ENCODE peak calls at places on chromosomes 7 and 10, in four cellular contexts. One of them, this sample, is unnamed.

GRCh38 chr10:69869291-69869841 is 67.7 kb downstream of the COL13A1 start:
- DNase-seq in tibial nerve: no peak
- DNase-seq in HCT116: peak
- DNase-seq in adrenal gland: no peak
- DNase-seq in this sample: peak

GRCh38 chr10:31604141-31604540 is 285.1 kb downstream of the ZEB1 start:
- DNase-seq in tibial nerve: no peak
- DNase-seq in adrenal gland: peak
- DNase-seq in HCT116: no peak
- DNase-seq in this sample: no peak

GRCh38 chr10:35906155-35906554 is 264.1 kb upstream of the FZD8 start:
- DNase-seq in tibial nerve: no peak
- DNase-seq in HCT116: no peak
- DNase-seq in adrenal gland: no peak
- DNase-seq in this sample: no peak

GRCh38 chr10:46995234-46995633 is 84.0 kb downstream of the PTPN20 start:
- DNase-seq in HCT116: no peak
- DNase-seq in tibial nerve: no peak
- DNase-seq in adrenal gland: no peak
- DNase-seq in this sample: no peak

GRCh38 chr10:110446954-110447608 is 50.6 kb upstream of the DUSP5 start:
- DNase-seq in HCT116: no peak
- DNase-seq in adrenal gland: no peak
- DNase-seq in tibial nerve: no peak
- DNase-seq in this sample: no peak

GRCh38 chr7:87452279-87452678 is 23.2 kb downstream of the ABCB4 start:
- DNase-seq in HCT116: no peak
- DNase-seq in adrenal gland: no peak
- DNase-seq in tibial nerve: no peak
- DNase-seq in this sample: no peak

GRCh38 chr10:12795723-12796122 is 205.8 kb downstream of the CCDC3 start:
- DNase-seq in HCT116: no peak
- DNase-seq in adrenal gland: no peak
- DNase-seq in tibial nerve: no peak
- DNase-seq in this sample: no peak

GRCh38 chr7:92916751-92917369 is 80.5 kb upstream of the CDK6 start:
- DNase-seq in adrenal gland: no peak
- DNase-seq in tibial nerve: no peak
- DNase-seq in HCT116: peak
- DNase-seq in this sample: no peak

GRCh38 chr7:142516038-142516501 is 233.2 kb upstream of the PRSS1 start:
- DNase-seq in adrenal gland: no peak
- DNase-seq in HCT116: peak
- DNase-seq in tibial nerve: no peak
- DNase-seq in this sample: no peak

GRCh38 chr10:23157691-23158369 is 34.3 kb upstream of the PTF1A start:
- DNase-seq in adrenal gland: no peak
- DNase-seq in tibial nerve: no peak
- DNase-seq in HCT116: peak
- DNase-seq in this sample: no peak

GRCh38 chr10:33008499-33009243 is 50.6 kb upstream of the ITGB1 start:
- DNase-seq in adrenal gland: peak
- DNase-seq in HCT116: peak
- DNase-seq in tibial nerve: peak
- DNase-seq in this sample: peak

GRCh38 chr7:155437836-155438235 is 20.1 kb upstream of the EN2 start:
- DNase-seq in tibial nerve: no peak
- DNase-seq in HCT116: no peak
- DNase-seq in adrenal gland: no peak
- DNase-seq in this sample: no peak

GRCh38 chr7:2659556-2660358 is 28.0 kb downstream of the TTYH3 start:
- DNase-seq in adrenal gland: no peak
- DNase-seq in HCT116: no peak
- DNase-seq in tibial nerve: no peak
- DNase-seq in this sample: no peak

GRCh38 chr7:141198191-141198958 is 124.5 kb downstream of the TMEM178B start:
- DNase-seq in adrenal gland: no peak
- DNase-seq in tibial nerve: no peak
- DNase-seq in HCT116: no peak
- DNase-seq in this sample: no peak

DNA sequence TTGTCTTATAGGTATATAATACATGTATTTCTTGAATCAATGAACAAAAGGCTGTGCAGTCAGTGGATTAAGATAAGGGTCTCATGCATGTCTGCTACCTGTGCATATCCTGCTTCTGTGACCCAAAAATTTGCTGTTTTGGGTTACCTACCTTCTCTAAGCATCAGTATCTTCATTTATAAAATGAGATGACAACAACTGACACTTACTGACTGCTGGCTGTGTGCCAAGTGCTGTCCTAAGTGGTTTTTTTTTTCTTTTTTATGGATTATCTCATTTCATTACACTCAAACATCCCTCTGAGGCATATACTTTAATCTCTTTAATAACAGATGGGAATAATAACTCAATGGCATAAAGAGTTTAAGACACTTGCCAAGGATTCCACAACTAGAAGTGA is 2.1 kb downstream of the PDK4 start:
- DNase-seq in adrenal gland: no peak
- DNase-seq in tibial nerve: no peak
- DNase-seq in HCT116: no peak
- DNase-seq in this sample: no peak
- TF ChIP-seq POLR2A in adrenal gland: peak
- TF ChIP-seq POLR2A in tibial nerve: no peak
- TF ChIP-seq POLR2A in HCT116: no peak
- TF ChIP-seq POLR2A in this sample: no peak

DNA sequence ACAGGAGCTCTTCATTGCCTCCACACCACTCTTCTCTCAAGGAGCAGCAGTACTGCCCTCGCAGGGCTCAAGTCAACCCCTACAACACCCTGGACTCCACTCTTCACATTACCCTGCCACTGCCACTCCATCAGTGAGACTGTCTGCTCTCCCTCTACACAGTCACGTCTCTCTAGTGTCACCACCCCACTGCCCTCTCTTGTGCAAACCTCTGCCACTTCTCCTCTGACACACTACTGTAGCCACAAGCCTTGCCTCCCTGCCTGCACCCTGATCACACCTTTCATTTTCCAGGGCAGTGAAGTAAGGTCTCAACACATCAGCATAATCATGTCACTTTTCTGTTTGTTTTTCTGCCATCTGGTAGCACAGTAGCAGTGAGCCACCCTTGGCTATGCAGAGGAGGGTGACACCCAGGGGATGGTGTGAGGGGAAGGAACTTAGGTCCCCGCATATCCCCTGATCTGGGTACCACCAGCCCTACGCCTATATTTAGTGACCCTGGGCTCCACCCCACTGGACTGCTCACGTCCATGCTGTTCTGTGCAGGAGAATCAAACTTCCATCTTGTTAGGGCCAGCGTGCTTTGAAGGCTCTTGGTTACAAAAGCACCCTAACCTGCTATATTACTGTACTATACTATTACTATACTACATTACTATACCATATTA is 1.6 kb downstream of the C10orf143 start:
- DNase-seq in tibial nerve: no peak
- DNase-seq in adrenal gland: no peak
- DNase-seq in HCT116: no peak
- DNase-seq in this sample: no peak
- H3K4me3 ChIP-seq in tibial nerve: peak
- H3K4me3 ChIP-seq in adrenal gland: no peak
- H3K4me3 ChIP-seq in HCT116: peak
- H3K4me3 ChIP-seq in this sample: peak

GRCh38 chr10:132538790-132539421 is 1.3 kb downstream of the INPP5A start:
- DNase-seq in adrenal gland: no peak
- DNase-seq in HCT116: no peak
- DNase-seq in tibial nerve: no peak
- DNase-seq in this sample: no peak

GRCh38 chr10:132538031-132538789 is 623 bp downstream of the INPP5A start:
- DNase-seq in tibial nerve: no peak
- DNase-seq in adrenal gland: peak
- DNase-seq in HCT116: no peak
- DNase-seq in this sample: peak

GRCh38 chr10:132536241-132536963 is 1.2 kb upstream of the INPP5A start:
- DNase-seq in adrenal gland: peak
- DNase-seq in HCT116: no peak
- DNase-seq in tibial nerve: peak
- DNase-seq in this sample: peak

GRCh38 chr10:132536964-132537712 is 449 bp upstream of the INPP5A start:
- DNase-seq in HCT116: peak
- DNase-seq in adrenal gland: peak
- DNase-seq in tibial nerve: peak
- DNase-seq in this sample: peak

GRCh38 chr10:132537713-132538020 is at the start of gene INPP5A:
- DNase-seq in HCT116: no peak
- DNase-seq in adrenal gland: no peak
- DNase-seq in tibial nerve: no peak
- DNase-seq in this sample: no peak
- TF ChIP-seq POLR2A in HCT116: no peak
- TF ChIP-seq POLR2A in adrenal gland: peak
- TF ChIP-seq POLR2A in tibial nerve: peak
- TF ChIP-seq POLR2A in this sample: no peak

DNA sequence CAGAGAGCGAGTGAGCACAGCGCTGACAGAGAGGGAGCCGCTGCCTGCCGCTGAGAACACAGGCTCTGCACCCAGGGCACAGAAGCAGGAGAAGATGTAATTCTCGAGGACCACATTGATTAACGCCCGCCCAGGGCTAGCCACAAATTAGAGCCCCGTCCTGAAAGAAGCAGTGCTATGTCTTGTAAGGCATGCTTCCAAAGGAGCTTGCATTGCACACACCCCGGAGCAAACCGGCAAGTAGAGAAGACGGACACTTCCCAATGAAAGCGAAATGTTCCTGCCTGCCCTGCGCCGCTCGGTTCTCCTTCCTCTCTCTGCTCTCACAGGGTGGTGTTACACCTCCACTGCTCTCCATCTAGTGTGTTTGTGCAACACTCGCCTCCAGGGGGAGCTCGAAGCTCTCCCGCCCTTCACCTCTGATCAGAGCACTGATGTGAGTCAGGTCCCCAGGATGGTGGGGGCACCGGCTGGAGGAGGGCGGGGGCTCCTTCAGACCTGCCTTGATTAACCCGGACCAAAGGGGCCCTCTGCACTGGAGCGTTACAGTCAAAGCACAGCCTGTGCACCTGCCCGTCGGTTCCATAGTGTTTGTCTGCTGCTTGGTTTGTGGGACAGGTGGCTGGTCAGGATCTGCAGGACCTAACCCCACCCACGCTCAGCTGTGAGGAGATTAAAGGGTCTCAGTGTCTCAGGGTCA is 316.5 kb downstream of the ADARB2 start:
- DNase-seq in adrenal gland: peak
- DNase-seq in tibial nerve: peak
- DNase-seq in HCT116: peak
- DNase-seq in this sample: peak
- H3K4me3 ChIP-seq in adrenal gland: no peak
- H3K4me3 ChIP-seq in tibial nerve: no peak
- H3K4me3 ChIP-seq in HCT116: peak
- H3K4me3 ChIP-seq in this sample: peak

GRCh38 chr7:1026721-1027151 is 17.6 kb upstream of the GPR146 start:
- DNase-seq in adrenal gland: no peak
- DNase-seq in tibial nerve: no peak
- DNase-seq in HCT116: no peak
- DNase-seq in this sample: no peak

GRCh38 chr7:1027285-1028043 is 16.9 kb upstream of the GPR146 start:
- DNase-seq in tibial nerve: no peak
- DNase-seq in adrenal gland: peak
- DNase-seq in HCT116: no peak
- DNase-seq in this sample: no peak

GRCh38 chr7:1029637-1030443 is 14.5 kb upstream of the GPR146 start:
- DNase-seq in adrenal gland: no peak
- DNase-seq in HCT116: no peak
- DNase-seq in tibial nerve: no peak
- DNase-seq in this sample: no peak

GRCh38 chr7:1028775-1029636 is 15.3 kb upstream of the GPR146 start:
- DNase-seq in HCT116: peak
- DNase-seq in adrenal gland: peak
- DNase-seq in tibial nerve: peak
- DNase-seq in this sample: peak

DNA sequence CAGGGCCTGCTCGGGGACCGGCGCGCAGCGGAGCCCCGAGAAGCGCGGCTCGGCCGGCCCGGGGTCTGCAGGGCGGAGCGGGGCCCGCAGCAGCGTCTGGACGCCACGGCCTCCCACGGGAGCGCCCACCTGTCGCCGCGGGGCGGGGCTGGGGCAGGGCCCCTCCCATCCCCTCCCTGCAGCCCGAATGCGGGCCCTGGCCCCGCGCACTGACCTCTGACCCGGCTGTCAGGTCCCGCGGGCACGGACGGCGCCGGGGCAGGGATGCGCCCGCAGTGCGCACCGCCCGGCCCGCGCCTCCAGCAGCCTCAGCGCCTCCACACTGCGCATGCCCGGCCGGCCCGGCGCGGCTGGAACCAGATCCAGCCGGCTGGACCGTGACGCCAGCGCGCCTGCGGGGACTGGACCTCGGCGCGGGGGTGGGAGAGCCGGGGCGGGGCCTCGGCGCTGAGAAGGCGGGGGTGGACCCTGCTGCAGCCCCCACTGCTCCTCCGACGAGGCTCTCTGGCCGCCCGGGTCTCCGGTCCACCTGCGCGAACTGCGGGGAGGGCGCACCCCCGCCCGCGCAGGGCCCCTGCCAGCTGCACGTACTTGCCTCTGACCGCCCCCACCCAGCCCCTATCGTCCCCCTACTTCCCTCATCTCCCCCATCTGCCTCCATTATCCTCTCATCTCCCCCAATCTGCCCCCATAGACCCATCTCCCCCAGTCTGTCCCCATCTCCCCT is 16.1 kb upstream of the GPR146 start:
- DNase-seq in adrenal gland: peak
- DNase-seq in tibial nerve: peak
- DNase-seq in HCT116: peak
- DNase-seq in this sample: peak
- TF ChIP-seq POLR2A in adrenal gland: peak
- TF ChIP-seq POLR2A in tibial nerve: peak
- TF ChIP-seq POLR2A in HCT116: peak
- TF ChIP-seq POLR2A in this sample: no peak